ENCODE peak calls at places on chromosomes 2 and 18, in seven cellular contexts. One of them, this sample, is unnamed.

GRCh38 chr2:179591690-179592089 is 269.7 kb downstream of the ZNF385B start:
- DNase-seq in HepG2: no peak
- DNase-seq in H1: no peak
- DNase-seq in NT2/D1: no peak
- DNase-seq in K562: no peak
- DNase-seq in HCT116: no peak
- DNase-seq in GM12878: no peak
- DNase-seq in this sample: no peak

GRCh38 chr2:105090091-105090490 is 52.2 kb downstream of the MRPS9 start:
- DNase-seq in HepG2: no peak
- DNase-seq in H1: no peak
- DNase-seq in NT2/D1: no peak
- DNase-seq in K562: no peak
- DNase-seq in HCT116: no peak
- DNase-seq in GM12878: no peak
- DNase-seq in this sample: no peak

GRCh38 chr2:156649596-156649995 is 213.4 kb downstream of the GPD2 start:
- DNase-seq in HepG2: no peak
- DNase-seq in H1: no peak
- DNase-seq in NT2/D1: no peak
- DNase-seq in K562: no peak
- DNase-seq in HCT116: no peak
- DNase-seq in GM12878: no peak
- DNase-seq in this sample: no peak

GRCh38 chr2:44480068-44480467 is 118.3 kb downstream of the CAMKMT start:
- DNase-seq in HepG2: no peak
- DNase-seq in H1: no peak
- DNase-seq in NT2/D1: no peak
- DNase-seq in K562: no peak
- DNase-seq in HCT116: no peak
- DNase-seq in GM12878: no peak
- DNase-seq in this sample: no peak

GRCh38 chr2:9820020-9820973 is 23.0 kb upstream of the TAF1B start:
- DNase-seq in HepG2: peak
- DNase-seq in H1: no peak
- DNase-seq in NT2/D1: peak
- DNase-seq in K562: no peak
- DNase-seq in HCT116: no peak
- DNase-seq in GM12878: no peak
- DNase-seq in this sample: no peak

GRCh38 chr2:29691386-29691950 is 229.9 kb downstream of the ALK start:
- DNase-seq in HepG2: no peak
- DNase-seq in H1: no peak
- DNase-seq in NT2/D1: no peak
- DNase-seq in K562: no peak
- DNase-seq in HCT116: no peak
- DNase-seq in GM12878: no peak
- DNase-seq in this sample: no peak

GRCh38 chr2:70070557-70071268 is 16.6 kb upstream of the PCBP1 start:
- DNase-seq in HepG2: peak
- DNase-seq in H1: no peak
- DNase-seq in NT2/D1: peak
- DNase-seq in K562: peak
- DNase-seq in HCT116: peak
- DNase-seq in GM12878: no peak
- DNase-seq in this sample: peak

GRCh38 chr18:74266161-74266560 is 25.6 kb downstream of the CYB5A start:
- DNase-seq in HepG2: peak
- DNase-seq in H1: no peak
- DNase-seq in NT2/D1: no peak
- DNase-seq in K562: no peak
- DNase-seq in HCT116: no peak
- DNase-seq in GM12878: no peak
- DNase-seq in this sample: no peak

GRCh38 chr2:18167871-18168270 is 289.4 kb downstream of the KCNS3 start:
- DNase-seq in HepG2: no peak
- DNase-seq in H1: no peak
- DNase-seq in NT2/D1: no peak
- DNase-seq in K562: no peak
- DNase-seq in HCT116: no peak
- DNase-seq in GM12878: no peak
- DNase-seq in this sample: no peak

GRCh38 chr2:42493468-42493884 is 306 bp downstream of the KCNG3 start:
- DNase-seq in HepG2: no peak
- DNase-seq in H1: no peak
- DNase-seq in NT2/D1: no peak
- DNase-seq in K562: no peak
- DNase-seq in HCT116: no peak
- DNase-seq in GM12878: no peak
- DNase-seq in this sample: peak

DNA sequence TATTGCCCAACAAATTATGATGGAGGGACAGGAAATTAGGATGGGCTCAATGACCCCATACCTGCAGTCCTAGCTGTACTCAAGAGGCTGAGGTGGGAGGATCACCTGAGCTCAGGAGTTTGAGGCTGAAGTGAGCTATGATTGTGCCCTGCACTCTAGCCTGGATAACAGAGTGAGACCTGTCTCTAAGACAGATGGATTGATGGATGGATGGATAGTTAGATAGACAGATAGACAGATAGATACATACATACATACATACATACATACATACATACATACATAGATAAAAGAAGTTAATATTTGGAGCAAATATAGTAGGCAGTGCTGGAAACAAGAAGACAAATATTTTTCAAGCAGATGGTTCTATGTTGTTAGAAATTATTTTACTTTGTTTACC is 78.1 kb upstream of the PROKR1 start:
- DNase-seq in HepG2: no peak
- DNase-seq in H1: no peak
- DNase-seq in NT2/D1: no peak
- DNase-seq in K562: no peak
- DNase-seq in HCT116: no peak
- DNase-seq in GM12878: no peak
- DNase-seq in this sample: no peak
- TF ChIP-seq YY1 in HepG2: no peak
- TF ChIP-seq YY1 in H1: no peak
- TF ChIP-seq YY1 in NT2/D1: no peak
- TF ChIP-seq YY1 in K562: no peak
- TF ChIP-seq YY1 in HCT116: no peak
- TF ChIP-seq YY1 in GM12878: no peak
- TF ChIP-seq YY1 in this sample: no peak

GRCh38 chr2:239285071-239285931 is 115.5 kb downstream of the HDAC4 start:
- DNase-seq in HepG2: peak
- DNase-seq in H1: no peak
- DNase-seq in NT2/D1: no peak
- DNase-seq in K562: peak
- DNase-seq in HCT116: no peak
- DNase-seq in GM12878: no peak
- DNase-seq in this sample: no peak

GRCh38 chr2:239282448-239283287 is 118.2 kb downstream of the HDAC4 start:
- DNase-seq in HepG2: no peak
- DNase-seq in H1: no peak
- DNase-seq in NT2/D1: no peak
- DNase-seq in K562: no peak
- DNase-seq in HCT116: no peak
- DNase-seq in GM12878: no peak
- DNase-seq in this sample: no peak

GRCh38 chr2:239285932-239286230 is 114.9 kb downstream of the HDAC4 start:
- DNase-seq in HepG2: no peak
- DNase-seq in H1: no peak
- DNase-seq in NT2/D1: no peak
- DNase-seq in K562: no peak
- DNase-seq in HCT116: no peak
- DNase-seq in GM12878: no peak
- DNase-seq in this sample: no peak

GRCh38 chr2:239283288-239283945 is 117.4 kb downstream of the HDAC4 start:
- DNase-seq in HepG2: no peak
- DNase-seq in H1: no peak
- DNase-seq in NT2/D1: no peak
- DNase-seq in K562: no peak
- DNase-seq in HCT116: no peak
- DNase-seq in GM12878: no peak
- DNase-seq in this sample: no peak

DNA sequence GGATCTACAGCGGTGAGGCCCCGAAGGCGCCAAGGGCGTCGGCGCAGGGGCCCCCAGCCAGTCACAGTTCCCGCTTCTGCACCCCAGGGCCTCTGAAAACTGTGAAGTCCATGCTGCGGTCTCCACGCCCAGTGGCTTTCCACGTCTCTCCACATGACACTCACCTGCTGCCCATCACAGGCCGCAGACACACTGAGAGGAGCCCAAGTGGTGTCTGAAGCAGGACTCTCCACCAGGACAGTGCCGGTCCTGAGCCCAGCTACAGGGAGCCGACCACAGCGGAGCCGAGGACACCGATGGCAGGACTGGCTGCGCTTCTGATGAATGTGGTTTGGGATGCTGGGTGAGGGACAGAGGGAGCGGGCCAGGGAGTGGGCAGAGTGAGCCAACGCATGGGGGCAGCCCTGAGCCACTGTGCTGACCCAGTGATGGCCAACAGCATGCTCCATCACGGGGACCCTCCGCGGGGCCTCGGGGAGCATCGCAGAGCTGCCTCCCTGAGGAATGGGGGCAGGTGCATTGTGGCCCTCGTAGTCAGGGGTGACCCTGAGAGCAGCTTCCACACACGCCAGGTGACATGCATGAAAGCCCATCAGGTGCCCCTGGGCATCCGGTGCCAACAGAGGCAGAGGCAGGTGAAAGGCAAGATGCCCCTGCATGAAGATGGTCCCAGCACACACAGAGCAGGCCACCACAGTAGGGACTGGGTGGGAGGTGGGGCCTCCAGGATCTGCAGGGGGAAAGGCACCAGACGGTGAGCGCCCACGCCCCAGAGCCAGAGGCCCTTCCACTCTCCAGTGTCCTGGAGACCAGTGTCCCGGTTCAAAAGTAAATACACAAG is 116.6 kb downstream of the HDAC4 start:
- DNase-seq in HepG2: no peak
- DNase-seq in H1: peak
- DNase-seq in NT2/D1: no peak
- DNase-seq in K562: no peak
- DNase-seq in HCT116: no peak
- DNase-seq in GM12878: no peak
- DNase-seq in this sample: no peak
- TF ChIP-seq YY1 in HepG2: no peak
- TF ChIP-seq YY1 in H1: no peak
- TF ChIP-seq YY1 in NT2/D1: no peak
- TF ChIP-seq YY1 in K562: no peak
- TF ChIP-seq YY1 in HCT116: no peak
- TF ChIP-seq YY1 in GM12878: no peak
- TF ChIP-seq YY1 in this sample: no peak

GRCh38 chr18:23835506-23835905 is 146.3 kb downstream of the LAMA3 start:
- DNase-seq in HepG2: no peak
- DNase-seq in H1: no peak
- DNase-seq in NT2/D1: no peak
- DNase-seq in K562: no peak
- DNase-seq in HCT116: no peak
- DNase-seq in GM12878: no peak
- DNase-seq in this sample: no peak

GRCh38 chr18:23838233-23838632 is 149.0 kb downstream of the LAMA3 start:
- DNase-seq in HepG2: no peak
- DNase-seq in H1: no peak
- DNase-seq in NT2/D1: no peak
- DNase-seq in K562: no peak
- DNase-seq in HCT116: no peak
- DNase-seq in GM12878: no peak
- DNase-seq in this sample: no peak

GRCh38 chr18:23842305-23842704 is 153.1 kb downstream of the LAMA3 start:
- DNase-seq in HepG2: no peak
- DNase-seq in H1: no peak
- DNase-seq in NT2/D1: no peak
- DNase-seq in K562: no peak
- DNase-seq in HCT116: no peak
- DNase-seq in GM12878: no peak
- DNase-seq in this sample: no peak

GRCh38 chr18:23837591-23837990 is 148.3 kb downstream of the LAMA3 start:
- DNase-seq in HepG2: no peak
- DNase-seq in H1: no peak
- DNase-seq in NT2/D1: no peak
- DNase-seq in K562: no peak
- DNase-seq in HCT116: no peak
- DNase-seq in GM12878: no peak
- DNase-seq in this sample: no peak

DNA sequence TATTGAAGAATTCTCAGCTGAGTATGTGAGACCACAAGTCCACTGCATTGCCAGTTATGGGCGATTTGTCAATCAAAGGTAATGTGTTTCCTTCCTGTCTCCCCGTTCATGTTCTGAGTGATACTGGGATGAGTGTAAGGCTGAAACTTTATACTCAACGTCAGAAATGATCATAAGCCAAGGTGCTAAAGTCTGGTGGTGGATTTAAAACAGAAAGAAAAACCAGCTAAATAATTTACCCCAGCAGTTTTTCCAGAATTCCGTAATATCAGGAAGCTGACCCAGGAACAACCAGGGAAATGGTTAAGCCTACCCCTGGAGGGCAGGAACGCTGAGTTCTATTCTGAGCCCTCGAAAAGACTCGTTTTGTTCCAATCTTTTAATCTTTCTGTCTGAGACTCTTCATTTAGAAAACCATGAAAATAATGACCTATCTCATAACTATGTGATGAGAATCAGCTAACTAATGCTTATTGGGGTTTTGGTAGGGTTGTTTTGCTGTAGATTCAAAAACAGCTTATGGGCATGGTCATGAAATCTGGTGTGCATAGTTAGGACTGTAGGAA is 149.6 kb downstream of the LAMA3 start:
- DNase-seq in HepG2: no peak
- DNase-seq in H1: no peak
- DNase-seq in NT2/D1: no peak
- DNase-seq in K562: no peak
- DNase-seq in HCT116: no peak
- DNase-seq in GM12878: no peak
- DNase-seq in this sample: no peak
- TF ChIP-seq YY1 in HepG2: no peak
- TF ChIP-seq YY1 in H1: no peak
- TF ChIP-seq YY1 in NT2/D1: no peak
- TF ChIP-seq YY1 in K562: no peak
- TF ChIP-seq YY1 in HCT116: no peak
- TF ChIP-seq YY1 in GM12878: no peak
- TF ChIP-seq YY1 in this sample: no peak

DNA sequence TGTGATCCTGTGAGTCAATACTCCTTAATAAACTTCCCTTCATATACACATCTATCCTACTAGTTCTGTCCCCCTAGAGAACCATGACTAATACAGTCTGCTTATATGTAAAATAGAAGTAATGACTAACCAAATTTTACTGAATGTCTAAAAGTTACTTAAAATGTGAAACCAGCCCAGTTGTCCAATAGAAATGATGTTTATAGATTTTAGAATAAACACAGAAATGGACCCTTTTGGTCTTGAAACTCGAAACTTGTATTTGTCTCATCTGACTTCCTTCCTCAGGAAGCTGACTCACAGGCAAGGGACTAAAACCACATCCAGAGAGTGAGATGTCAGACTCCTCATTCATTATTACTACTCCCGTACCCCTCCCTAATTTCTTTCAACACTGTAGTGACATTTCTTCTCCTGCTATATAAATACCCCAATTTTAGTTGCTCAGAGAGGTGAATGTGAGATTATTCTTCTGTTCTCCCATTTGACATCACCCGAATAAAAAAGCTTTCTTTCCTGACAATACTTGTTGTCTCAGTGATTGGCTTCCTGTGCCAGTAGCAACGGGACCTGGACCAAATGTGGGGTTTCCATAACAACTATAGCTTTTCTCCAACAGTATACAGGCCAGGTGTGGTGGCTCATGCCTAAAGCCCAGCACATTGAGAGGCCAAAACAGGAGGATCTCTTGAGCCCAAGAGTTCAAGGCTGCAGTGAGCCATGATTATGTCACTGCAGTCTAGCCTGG is 486.0 kb downstream of the ERBB4 start:
- DNase-seq in HepG2: no peak
- DNase-seq in H1: no peak
- DNase-seq in NT2/D1: no peak
- DNase-seq in K562: no peak
- DNase-seq in HCT116: no peak
- DNase-seq in GM12878: no peak
- DNase-seq in this sample: no peak
- TF ChIP-seq YY1 in HepG2: no peak
- TF ChIP-seq YY1 in H1: no peak
- TF ChIP-seq YY1 in NT2/D1: no peak
- TF ChIP-seq YY1 in K562: no peak
- TF ChIP-seq YY1 in HCT116: no peak
- TF ChIP-seq YY1 in GM12878: no peak
- TF ChIP-seq YY1 in this sample: no peak